ENCODE peak calls at places on chromosomes 2 and 18, in ten cellular contexts. F, P, Q, X, N, T, U, S, E and B are unnamed samples.

GRCh38 chr2:12164689-12165088 is 418.3 kb downstream of the LPIN1 start:
- DNase-seq in P (no peak), Q (no peak), E (no peak), S (no peak), U (no peak), F (no peak), T (no peak), N (no peak), X (no peak), B (no peak)

GRCh38 chr2:193332938-193333337 is 1138.2 kb upstream of the TMEFF2 start:
- DNase-seq in S (no peak), F (no peak), P (peak), E (no peak), Q (no peak), N (no peak), U (no peak), X (no peak), T (no peak), B (no peak)

GRCh38 chr2:37389984-37390765 is 45.7 kb downstream of the QPCT start:
- DNase-seq in P (peak), E (peak), T (peak), U (no peak), F (no peak), X (no peak), S (peak), N (no peak), Q (peak), B (peak)

GRCh38 chr2:236944561-236944960 is 141.1 kb upstream of the COPS8 start:
- DNase-seq in P (no peak), S (no peak), X (no peak), N (peak), F (peak), E (no peak), U (no peak), T (no peak), Q (no peak), B (no peak)

GRCh38 chr2:222939208-222939846 is 78.5 kb downstream of the ACSL3 start:
- DNase-seq in N (no peak), E (no peak), F (peak), U (peak), P (peak), X (peak), S (peak), T (peak), Q (peak), B (peak)

GRCh38 chr2:124264496-124265160 is 239.5 kb downstream of the CNTNAP5 start:
- DNase-seq in P (peak), S (no peak), T (no peak), Q (no peak), X (no peak), U (no peak), N (no peak), E (no peak), F (no peak), B (no peak)

GRCh38 chr2:172134270-172134669 is 31.6 kb upstream of the DLX2 start:
- DNase-seq in P (no peak), X (no peak), S (no peak), F (no peak), Q (no peak), U (no peak), N (no peak), T (no peak), E (no peak), B (no peak)

GRCh38 chr2:125471963-125472362 is 1184.0 kb upstream of the GYPC start:
- DNase-seq in F (no peak), N (no peak), P (no peak), Q (no peak), U (peak), E (no peak), T (no peak), X (no peak), S (peak), B (no peak)

GRCh38 chr2:8408560-8409460 is 273.0 kb upstream of the ID2 start:
- DNase-seq in T (no peak), X (no peak), S (peak), Q (no peak), U (no peak), N (no peak), E (no peak), P (no peak), F (no peak), B (no peak)

GRCh38 chr2:35946431-35946991 is 409.1 kb upstream of the CRIM1 start:
- DNase-seq in E (no peak), S (no peak), F (no peak), X (no peak), T (no peak), N (no peak), Q (no peak), U (no peak), P (no peak), B (peak)

GRCh38 chr18:69638056-69638455 is 237.4 kb downstream of the DOK6 start:
- DNase-seq in X (no peak), Q (no peak), U (no peak), N (no peak), E (no peak), S (no peak), T (no peak), P (no peak), F (no peak), B (no peak)

DNA sequence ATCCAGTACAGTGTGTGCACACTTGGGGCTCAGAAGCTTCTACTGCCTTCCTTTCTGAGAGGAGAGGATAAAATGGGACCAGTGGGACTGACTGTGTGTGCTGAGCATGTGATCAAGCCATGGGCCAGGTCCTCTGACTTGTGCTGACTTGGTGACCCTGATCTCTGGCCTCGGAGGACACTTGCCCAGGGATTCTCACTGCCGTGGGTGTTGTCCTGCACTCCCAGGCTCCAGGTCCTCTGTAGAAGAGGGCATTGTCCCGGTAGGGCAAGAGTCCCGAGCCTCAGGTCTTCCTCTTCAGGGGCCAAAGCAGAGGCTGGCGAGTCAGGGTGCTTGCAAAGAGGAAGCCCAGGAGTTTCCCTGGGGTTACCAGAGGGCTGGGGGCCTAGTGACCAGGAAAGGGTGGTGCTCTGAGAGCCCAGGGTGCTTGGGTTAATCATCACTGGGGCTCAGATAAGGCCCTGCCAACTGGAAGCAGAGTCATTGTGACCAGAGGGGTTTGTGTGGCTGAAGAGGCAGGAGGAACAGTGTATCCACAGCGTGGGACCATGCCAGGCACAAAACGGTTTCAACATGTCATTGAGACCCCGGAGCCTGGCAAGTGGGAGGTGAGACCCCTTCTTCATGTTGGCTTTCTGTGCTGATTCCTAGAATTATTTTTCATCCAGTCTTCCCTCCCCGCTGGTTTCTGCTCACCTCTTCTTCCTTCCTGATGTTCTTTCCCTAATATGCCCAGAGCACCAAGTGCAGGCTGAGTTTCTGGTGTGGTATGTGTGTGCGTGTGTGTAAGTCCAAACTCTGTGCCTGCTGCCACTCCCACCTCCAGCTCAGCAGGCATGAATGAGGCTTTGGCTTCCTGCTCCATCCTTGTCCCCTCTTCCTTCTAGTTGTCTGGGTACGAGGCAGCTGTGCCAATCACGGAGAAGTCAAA is at the start of gene GCKR:
- DNase-seq in F (peak), N (no peak), E (no peak), T (no peak), X (peak), P (peak), U (no peak), S (no peak), Q (no peak), B (peak)
- H3K27ac ChIP-seq in F (peak), N (no peak), E (no peak), T (no peak), X (peak), P (no peak), U (no peak), S (no peak), Q (no peak), B (no peak)

GRCh38 chr18:21930177-21930576 is 189.6 kb downstream of the MIB1 start:
- DNase-seq in E (no peak), S (no peak), Q (no peak), X (no peak), P (no peak), T (no peak), F (no peak), U (no peak), N (no peak), B (no peak)

GRCh38 chr18:21928925-21929324 is 188.3 kb downstream of the MIB1 start:
- DNase-seq in X (no peak), Q (no peak), E (no peak), U (no peak), S (no peak), N (no peak), P (no peak), T (no peak), F (no peak), B (no peak)

GRCh38 chr18:21933931-21934765 is 193.6 kb downstream of the MIB1 start:
- DNase-seq in Q (no peak), S (no peak), N (no peak), T (no peak), P (no peak), U (no peak), X (no peak), F (no peak), E (no peak), B (no peak)

DNA sequence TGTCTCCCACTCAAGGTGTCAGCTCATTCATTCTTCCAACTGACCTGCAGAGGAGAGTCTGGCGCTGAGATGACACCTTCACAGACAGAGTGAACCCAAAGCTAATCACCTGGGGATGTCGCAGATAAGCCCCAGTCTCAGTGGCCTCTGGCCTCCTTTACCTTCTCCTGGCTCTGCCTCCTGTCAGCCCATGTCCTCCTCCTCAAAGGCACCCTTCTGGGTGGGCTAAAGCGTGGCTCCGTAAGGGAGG is 194.1 kb downstream of the MIB1 start:
- DNase-seq in Q (no peak), P (no peak), U (no peak), N (no peak), X (no peak), T (no peak), E (no peak), F (no peak), S (no peak), B (no peak)
- H3K27ac ChIP-seq in Q (no peak), P (no peak), U (no peak), N (no peak), X (no peak), T (no peak), E (no peak), F (no peak), S (no peak), B (no peak)

GRCh38 chr18:44187090-44187489 is 493.6 kb upstream of the SETBP1 start:
- DNase-seq in S (no peak), T (no peak), E (no peak), X (no peak), Q (no peak), F (no peak), P (no peak), U (no peak), N (no peak), B (no peak)
- H3K27ac ChIP-seq in S (no peak), T (no peak), E (no peak), X (no peak), Q (no peak), F (no peak), P (no peak), U (no peak), N (no peak), B (no peak)

DNA sequence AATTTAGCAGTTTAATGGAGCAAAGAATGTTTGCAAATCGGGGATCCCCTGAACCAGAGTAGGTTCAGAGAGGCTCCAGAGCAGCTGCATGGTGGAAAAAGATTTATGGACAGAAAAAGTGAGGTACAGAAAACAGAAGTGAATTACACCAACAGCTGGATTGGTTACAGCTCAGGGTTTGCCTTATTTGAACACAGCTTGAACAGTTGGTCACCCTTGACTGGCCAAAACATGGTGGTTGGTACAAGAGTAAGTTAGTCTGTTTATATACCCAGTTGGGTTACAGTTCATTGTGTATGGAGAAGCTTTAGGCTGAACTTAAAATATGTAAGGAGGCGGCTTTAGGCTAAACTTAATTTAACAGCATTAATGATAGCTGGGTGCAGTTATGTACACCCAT is 5.4 kb upstream of the CDCA7 start:
- DNase-seq in X (no peak), N (no peak), U (no peak), P (no peak), S (no peak), E (no peak), T (no peak), F (no peak), Q (no peak), B (no peak)
- H3K27ac ChIP-seq in X (no peak), N (no peak), U (no peak), P (no peak), S (no peak), E (no peak), T (no peak), F (no peak), Q (no peak), B (no peak)